ENCODE peak calls at places on chromosomes 7 and 10, in seven cellular contexts. B is glutamatergic neuron, G is adrenal gland, Q is B cell, D is HFFc6, E is heart right ventricle, F is SK-N-SH. V is an unnamed sample.

GRCh38 chr7:68684246-68684850 is 913.9 kb upstream of the AUTS2 start:
- DNase-seq in D (no peak), E (no peak), B (peak), F (no peak), Q (no peak), G (no peak), V (no peak)

GRCh38 chr10:28284126-28284525 is 18.7 kb downstream of the MPP7 start:
- DNase-seq in F (no peak), G (no peak), D (no peak), Q (no peak), E (no peak), B (no peak), V (no peak)

GRCh38 chr7:41010967-41011366 is 691.9 kb downstream of the INHBA start:
- DNase-seq in Q (no peak), B (no peak), G (no peak), F (no peak), D (peak), E (peak), V (no peak)

GRCh38 chr7:53292341-53292740 is 256.9 kb downstream of the POM121L12 start:
- DNase-seq in Q (no peak), D (no peak), F (no peak), G (no peak), E (no peak), B (no peak), V (no peak)

GRCh38 chr7:50450691-50451051 is 521 bp upstream of the FIGNL1 start:
- DNase-seq in G (peak), D (no peak), E (no peak), B (peak), F (peak), Q (peak), V (peak)

GRCh38 chr10:71581376-71581775 is 138.2 kb downstream of the C10orf105 start:
- DNase-seq in G (no peak), Q (no peak), F (no peak), B (no peak), E (no peak), D (no peak), V (no peak)

GRCh38 chr7:33666526-33666925 is 238.8 kb upstream of the BMPER start:
- DNase-seq in F (no peak), B (no peak), D (no peak), Q (no peak), G (no peak), E (no peak), V (no peak)

GRCh38 chr7:124497209-124497608 is 268.4 kb downstream of the GPR37 start:
- DNase-seq in D (no peak), B (no peak), F (no peak), Q (no peak), E (no peak), G (no peak), V (no peak)

GRCh38 chr10:123729523-123729922 is 63.4 kb downstream of the GPR26 start:
- DNase-seq in Q (no peak), G (no peak), F (no peak), E (no peak), D (no peak), B (no peak), V (no peak)

GRCh38 chr10:80529604-80530003 is 8.1 kb upstream of the SH2D4B start:
- DNase-seq in G (no peak), D (no peak), B (no peak), F (no peak), E (peak), Q (no peak), V (no peak)

GRCh38 chr10:127293640-127294039 is 97.2 kb upstream of the INSYN2A start:
- DNase-seq in Q (no peak), G (no peak), F (no peak), B (no peak), D (no peak), E (no peak), V (no peak)

GRCh38 chr7:97004237-97004930 is 969 bp upstream of the DLX6 start:
- DNase-seq in D (no peak), Q (no peak), B (no peak), G (no peak), F (no peak), E (no peak), V (no peak)

GRCh38 chr10:97895915-97896314 is 46.3 kb downstream of the GOLGA7B start:
- DNase-seq in G (no peak), F (no peak), B (no peak), Q (no peak), E (peak), D (no peak), V (no peak)

GRCh38 chr10:46106410-46107255 is 60.6 kb upstream of the MSMB start:
- DNase-seq in E (peak), Q (peak), F (peak), G (peak), B (peak), D (no peak), V (peak)

GRCh38 chr10:128314691-128315090 is 188.5 kb upstream of the MKI67 start:
- DNase-seq in B (peak), D (no peak), F (no peak), Q (no peak), G (no peak), E (no peak), V (no peak)

GRCh38 chr10:62638062-62638477 is 166.4 kb upstream of the ADO start:
- DNase-seq in E (no peak), D (no peak), Q (peak), G (no peak), F (no peak), B (no peak), V (no peak)

GRCh38 chr7:92955081-92955480 is 118.7 kb upstream of the CDK6 start:
- DNase-seq in E (no peak), G (no peak), F (no peak), D (no peak), Q (no peak), B (no peak), V (no peak)

GRCh38 chr10:88672041-88672440 is 7.8 kb downstream of the LIPF start:
- DNase-seq in G (no peak), E (no peak), F (no peak), B (no peak), Q (no peak), D (no peak), V (peak)

GRCh38 chr7:152178405-152179058 is 153.1 kb downstream of the GALNT11 start:
- DNase-seq in B (no peak), E (no peak), D (no peak), Q (no peak), F (no peak), G (no peak), V (no peak)

GRCh38 chr7:152180048-152180447 is 154.6 kb downstream of the GALNT11 start:
- DNase-seq in B (no peak), Q (no peak), D (no peak), G (no peak), E (no peak), F (no peak), V (no peak)

GRCh38 chr7:152176797-152177196 is 151.3 kb downstream of the GALNT11 start:
- DNase-seq in B (no peak), E (no peak), Q (no peak), F (no peak), D (no peak), G (no peak), V (peak)

GRCh38 chr7:152177696-152178404 is 152.4 kb downstream of the GALNT11 start:
- DNase-seq in B (no peak), G (no peak), E (no peak), F (no peak), D (peak), Q (no peak), V (no peak)

DNA sequence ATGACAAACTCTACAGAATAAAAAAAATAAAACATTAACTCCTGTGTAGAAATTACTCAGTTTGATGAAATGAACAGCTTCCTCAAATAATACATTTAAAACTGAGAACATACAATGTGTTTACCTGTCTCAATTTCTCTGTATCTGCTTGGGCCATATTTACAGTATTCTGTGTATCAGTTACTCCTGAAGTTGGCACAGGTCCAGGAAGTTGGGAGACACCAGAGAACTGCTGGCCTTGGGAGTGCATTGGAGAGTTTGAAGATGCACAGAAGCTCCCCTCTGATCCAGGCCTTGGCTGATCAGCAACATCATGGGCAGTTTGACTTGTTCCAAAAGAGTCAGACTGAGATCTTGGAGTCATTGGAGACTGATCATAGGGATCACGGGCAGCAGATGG is 155.1 kb downstream of the GALNT11 start:
- DNase-seq in Q (no peak), E (no peak), F (no peak), G (no peak), D (no peak), B (no peak), V (no peak)
- TF ChIP-seq CTCF in Q (no peak), E (no peak), F (no peak), G (no peak), D (no peak), B (no peak), V (no peak)

GRCh38 chr10:32139223-32140073 is 83.2 kb upstream of the KIF5B start:
- DNase-seq in E (peak), D (peak), Q (no peak), F (peak), G (peak), B (no peak), V (no peak)
- TF ChIP-seq CTCF in E (peak), D (peak), Q (no peak), F (peak), G (no peak), B (no peak), V (no peak)

DNA sequence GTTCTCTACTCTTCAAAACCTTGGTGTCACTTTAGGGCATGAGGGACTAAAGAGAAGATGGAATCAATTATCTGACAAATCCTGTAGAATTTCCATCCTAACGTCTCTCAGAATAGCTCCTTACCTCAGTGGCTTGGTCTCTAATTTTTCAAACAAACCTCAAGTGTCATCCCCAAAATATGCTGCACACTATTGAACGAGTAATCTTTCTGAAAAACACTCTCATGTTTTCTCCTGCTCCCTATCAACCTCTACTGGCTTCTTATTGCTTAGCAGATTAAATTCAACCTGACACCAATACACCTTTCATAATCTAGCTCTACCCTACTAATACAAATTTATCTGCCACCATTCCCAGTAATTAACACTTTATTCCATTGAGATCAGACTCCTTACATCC is 8.5 kb downstream of the CNOT4 start:
- DNase-seq in B (no peak), E (no peak), D (peak), G (no peak), Q (no peak), F (no peak), V (no peak)
- TF ChIP-seq CTCF in B (no peak), E (no peak), D (peak), G (no peak), Q (no peak), F (peak), V (no peak)

GRCh38 chr7:135664046-135664589 is 1.8 kb downstream of the STMP1 start:
- DNase-seq in Q (no peak), F (no peak), E (no peak), G (no peak), B (no peak), D (no peak), V (no peak)

GRCh38 chr7:135661311-135662122 is 797 bp upstream of the STMP1 start:
- DNase-seq in G (no peak), E (no peak), D (no peak), F (no peak), Q (no peak), B (no peak), V (peak)

GRCh38 chr7:135662123-135662372 is 266 bp upstream of the STMP1 start:
- DNase-seq in D (no peak), F (no peak), E (no peak), G (no peak), B (no peak), Q (no peak), V (no peak)

GRCh38 chr7:135665072-135665471 is 2.8 kb downstream of the STMP1 start:
- DNase-seq in Q (no peak), G (no peak), D (no peak), E (no peak), F (no peak), B (no peak), V (no peak)

GRCh38 chr7:135662373-135663114 is at the start of gene STMP1:
- DNase-seq in B (peak), F (peak), G (peak), E (peak), Q (peak), D (peak), V (peak)
- TF ChIP-seq CTCF in B (peak), F (no peak), G (no peak), E (peak), Q (peak), D (peak), V (peak)

GRCh38 chr10:73591935-73592699 is 975 bp upstream of the USP54 start:
- DNase-seq in B (peak), G (no peak), Q (no peak), F (peak), E (peak), D (no peak), V (peak)
- TF ChIP-seq CTCF in B (no peak), G (no peak), Q (no peak), F (no peak), E (no peak), D (no peak), V (no peak)

GRCh38 chr7:38330861-38331709 is 57.6 kb upstream of the TARP start:
- DNase-seq in D (no peak), G (no peak), F (no peak), E (no peak), B (peak), Q (no peak), V (no peak)
- TF ChIP-seq CTCF in D (no peak), G (no peak), F (peak), E (no peak), B (no peak), Q (no peak), V (no peak)

GRCh38 chr10:95480102-95480900 is 80.9 kb downstream of the SORBS1 start:
- DNase-seq in D (no peak), G (no peak), B (no peak), Q (no peak), F (no peak), E (peak), V (no peak)
- TF ChIP-seq CTCF in D (no peak), G (no peak), B (no peak), Q (no peak), F (no peak), E (peak), V (no peak)

DNA sequence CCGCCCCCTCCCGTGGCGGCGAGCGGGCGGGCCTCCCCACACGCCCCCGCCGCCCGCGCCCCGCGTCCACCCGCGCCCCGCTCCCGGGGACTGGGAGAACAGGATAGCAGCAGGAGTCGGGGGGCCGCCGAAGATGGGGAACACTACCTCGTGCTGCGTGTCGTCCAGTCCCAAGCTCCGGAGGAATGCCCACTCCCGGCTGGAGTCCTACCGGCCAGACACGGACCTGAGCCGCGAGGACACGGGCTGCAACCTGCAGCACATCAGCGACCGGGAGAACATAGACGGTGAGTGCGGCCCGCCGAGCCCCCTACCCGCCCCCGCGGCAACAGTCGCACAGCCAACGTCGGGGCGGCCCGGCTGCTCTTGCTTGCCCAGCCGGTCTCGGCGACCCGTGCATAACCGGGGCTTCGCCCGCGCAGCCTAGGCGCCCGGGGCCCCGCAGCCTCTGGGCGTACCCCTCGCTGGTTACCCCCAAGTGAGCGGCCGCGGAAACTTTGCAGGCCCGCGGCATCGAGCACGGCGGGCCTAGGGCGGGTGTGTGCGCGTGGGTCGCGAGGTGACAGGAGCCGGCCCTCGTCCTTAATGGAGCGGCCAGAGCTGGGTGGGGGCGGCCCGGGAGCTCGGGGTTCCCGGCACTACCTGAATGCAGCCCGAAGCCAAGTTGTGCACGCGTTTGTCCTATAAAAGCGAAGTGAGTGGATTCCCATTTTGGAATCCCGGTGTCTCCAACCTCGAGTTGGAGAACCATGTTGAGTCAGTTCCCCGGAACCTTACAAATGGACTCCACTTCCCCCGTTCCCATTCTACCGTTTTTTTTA is 822 bp downstream of the CCNY start:
- DNase-seq in B (peak), D (peak), G (peak), E (peak), Q (no peak), F (peak), V (peak)
- TF ChIP-seq CTCF in B (no peak), D (no peak), G (peak), E (no peak), Q (no peak), F (no peak), V (no peak)

GRCh38 chr7:131007439-131008330 is 273.7 kb upstream of the KLF14 start:
- DNase-seq in Q (no peak), F (peak), G (no peak), E (peak), D (peak), B (peak), V (peak)
- TF ChIP-seq CTCF in Q (peak), F (peak), G (peak), E (peak), D (peak), B (peak), V (peak)